ENCODE peak calls at places on chromosome 1, in five cellular contexts. X is foreskin fibroblast, V is fibroblast of mammary gland, I is HFF-Myc, P is midbrain. K is an unnamed sample.

GRCh38 chr1:200206761-200207160 is 179.3 kb downstream of the NR5A2 start:
- DNase-seq in X (peak; percentile 54), V (peak; percentile 40), I (no peak), P (no peak), K (no peak)

GRCh38 chr1:65009724-65010420 is 43.5 kb upstream of the JAK1 start:
- DNase-seq in X (no peak), V (no peak), I (no peak), P (no peak), K (no peak)

GRCh38 chr1:18283601-18284385 is 176.2 kb downstream of the IGSF21 start:
- DNase-seq in X (no peak), V (no peak), I (no peak), P (no peak), K (no peak)

GRCh38 chr1:153760440-153760839 is 14.8 kb upstream of the SLC27A3 start:
- DNase-seq in X (peak; percentile 82), V (peak; percentile 84), I (no peak), P (no peak), K (no peak)

GRCh38 chr1:221117548-221117951 is 238.3 kb downstream of the HLX start:
- DNase-seq in X (peak; percentile 93), V (peak; percentile 96), I (no peak), P (no peak), K (no peak)

GRCh38 chr1:235657747-235658526 is 8.4 kb upstream of the GNG4 start:
- DNase-seq in X (no peak), V (no peak), I (no peak), P (no peak), K (no peak)

GRCh38 chr1:41864471-41865040 is 54.2 kb downstream of the HIVEP3 start:
- DNase-seq in X (no peak), V (no peak), I (no peak), P (no peak), K (no peak)

GRCh38 chr1:116277840-116278540 is 95.1 kb upstream of the ATP1A1 start:
- DNase-seq in X (no peak), V (no peak), I (no peak), P (no peak), K (no peak)